ENCODE peak calls at places on chromosomes 5 and 9, in eight cellular contexts. R is suprapubic skin, K is breast epithelium, T is transverse colon, F is upper lobe of left lung, E is prostate gland, O is sigmoid colon, B is HCT116. Y is an unnamed sample.
A peak's percentile ranks its signal among the peaks of the same experiment; 100 is the strongest.

GRCh38 chr9:136178773-136179075 is 26.2 kb downstream of the LHX3 start:
- DNase-seq in T (no peak), B (no peak), K (no peak), F (no peak), O (no peak), R (no peak), E (no peak), Y (no peak)

GRCh38 chr9:17398351-17398750 is 180.5 kb upstream of the SH3GL2 start:
- DNase-seq in F (no peak), K (no peak), R (no peak), E (no peak), T (no peak), B (no peak), O (no peak), Y (no peak)

GRCh38 chr9:70435948-70436347 is 21.5 kb upstream of the KLF9 start:
- DNase-seq in E (no peak), O (no peak), B (no peak), T (no peak), R (no peak), K (no peak), F (no peak), Y (no peak)

GRCh38 chr9:95462419-95463121 is 54.2 kb downstream of the PTCH1 start:
- DNase-seq in R (no peak), O (peak; percentile 85), K (no peak), F (peak; percentile 67), E (peak; percentile 65), B (no peak), T (peak; percentile 84), Y (peak; percentile 89)

GRCh38 chr9:107142896-107143603 is 140.0 kb upstream of the RAD23B start:
- DNase-seq in B (no peak), F (no peak), T (peak; percentile 28), O (no peak), R (no peak), E (no peak), K (no peak), Y (no peak)

GRCh38 chr9:134880484-134881312 is at the start of gene FCN2:
- DNase-seq in O (no peak), E (no peak), R (peak; percentile 65), F (peak; percentile 15), K (no peak), T (no peak), B (no peak), Y (no peak)

GRCh38 chr5:8333445-8333844 is 464.5 kb downstream of the MTRR start:
- DNase-seq in B (no peak), T (no peak), R (no peak), F (no peak), E (no peak), K (no peak), O (no peak), Y (no peak)

GRCh38 chr5:105754056-105754455 is 1916.7 kb downstream of the EFNA5 start:
- DNase-seq in O (no peak), B (no peak), F (no peak), T (no peak), R (no peak), K (no peak), E (no peak), Y (no peak)

GRCh38 chr9:19127881-19128719 is 808 bp upstream of the PLIN2 start:
- DNase-seq in B (no peak), K (peak; percentile 54), E (no peak), T (peak; percentile 31), F (no peak), O (peak; percentile 72), R (peak; percentile 85), Y (peak; percentile 85)

GRCh38 chr5:79143684-79144379 is 32.2 kb downstream of the BHMT start:
- DNase-seq in E (no peak), R (no peak), F (no peak), K (no peak), T (no peak), B (peak; percentile 66), O (no peak), Y (no peak)

GRCh38 chr9:31837211-31837610 is 547.2 kb upstream of the ACO1 start:
- DNase-seq in F (no peak), B (no peak), T (no peak), R (no peak), E (no peak), K (no peak), O (no peak), Y (no peak)

GRCh38 chr5:40986666-40987065 is 77.4 kb downstream of the C7 start:
- DNase-seq in B (no peak), T (no peak), R (no peak), E (no peak), K (no peak), F (no peak), O (no peak), Y (no peak)

GRCh38 chr5:156354571-156354970 is 27.6 kb downstream of the SGCD start:
- DNase-seq in R (no peak), K (no peak), O (no peak), F (no peak), T (no peak), B (no peak), E (no peak), Y (no peak)

GRCh38 chr5:7849531-7850240 is 1.2 kb downstream of the CFAP90 start:
- DNase-seq in F (no peak), B (no peak), O (no peak), K (no peak), E (peak; percentile 44), R (peak; percentile 77), T (no peak), Y (no peak)

GRCh38 chr9:130327781-130328348 is 62.3 kb downstream of the HMCN2 start:
- DNase-seq in B (no peak), K (no peak), O (peak; percentile 92), T (peak; percentile 47), R (peak; percentile 90), E (no peak), F (no peak), Y (no peak)

GRCh38 chr9:135905380-135906282 is 1.7 kb downstream of the CAMSAP1 start:
- DNase-seq in E (no peak), F (no peak), B (peak; percentile 53), K (peak; percentile 40), T (peak; percentile 16), O (peak; percentile 54), R (peak; percentile 70), Y (peak; percentile 70)

DNA sequence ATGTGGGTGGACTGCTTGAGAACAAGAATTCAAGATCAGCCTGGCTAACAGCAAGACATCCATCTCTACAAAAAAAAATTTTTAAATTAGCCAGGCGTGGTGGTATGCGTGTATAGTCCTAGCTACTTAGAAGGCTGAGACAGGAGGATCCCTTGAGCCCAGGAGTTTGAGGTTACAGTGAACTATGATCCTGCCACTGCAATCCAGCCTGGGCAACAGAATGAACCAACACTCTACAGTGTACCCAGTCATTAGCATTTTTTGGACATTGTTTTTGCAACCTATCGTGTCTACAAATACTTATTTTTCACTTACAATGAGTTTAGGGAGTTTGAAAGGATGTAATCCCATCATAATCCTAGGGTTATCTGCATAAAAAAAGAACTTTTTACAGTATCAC is 22.1 kb downstream of the RICTOR start:
- DNase-seq in K (no peak), E (no peak), B (no peak), T (no peak), F (no peak), O (no peak), R (no peak), Y (no peak)
- H3K4me1 ChIP-seq in K (no peaks in the 10 kb centered on the region), E (no peaks in the 10 kb centered on the region), B (no peaks in the 10 kb centered on the region), T (no peaks in the 10 kb centered on the region), F (peaks cover 24% of the 10 kb centered on the region), O (peaks cover 3% of the 10 kb centered on the region), R (peaks cover 24% of the 10 kb centered on the region), Y (peaks cover 21% of the 10 kb centered on the region)

GRCh38 chr9:37415011-37415719 is 7.3 kb upstream of the GRHPR start:
- DNase-seq in T (peak; percentile 78), K (no peak), R (no peak), B (peak; percentile 74), O (peak; percentile 83), F (peak; percentile 67), E (peak; percentile 56), Y (peak; percentile 80)
- TF ChIP-seq POLR2AphosphoS5 in T (no peak), K (no peak), R (no peak), B (no peak), O (no peak), F (no peak), E (peak; percentile 59), Y (no peak)

GRCh38 chr9:133132174-133132573 is 11.1 kb upstream of the RALGDS start:
- DNase-seq in O (no peak), F (no peak), T (no peak), B (no peak), E (no peak), K (no peak), R (no peak), Y (no peak)
- H3K4me1 ChIP-seq in O (peaks cover 54% of the 10 kb centered on the region), F (peaks cover 69% of the 10 kb centered on the region), T (peaks cover 49% of the 10 kb centered on the region), B (peaks cover 72% of the 10 kb centered on the region), E (peaks cover 43% of the 10 kb centered on the region), K (peaks cover 48% of the 10 kb centered on the region), R (peaks cover 94% of the 10 kb centered on the region), Y (peaks cover 94% of the 10 kb centered on the region)

DNA sequence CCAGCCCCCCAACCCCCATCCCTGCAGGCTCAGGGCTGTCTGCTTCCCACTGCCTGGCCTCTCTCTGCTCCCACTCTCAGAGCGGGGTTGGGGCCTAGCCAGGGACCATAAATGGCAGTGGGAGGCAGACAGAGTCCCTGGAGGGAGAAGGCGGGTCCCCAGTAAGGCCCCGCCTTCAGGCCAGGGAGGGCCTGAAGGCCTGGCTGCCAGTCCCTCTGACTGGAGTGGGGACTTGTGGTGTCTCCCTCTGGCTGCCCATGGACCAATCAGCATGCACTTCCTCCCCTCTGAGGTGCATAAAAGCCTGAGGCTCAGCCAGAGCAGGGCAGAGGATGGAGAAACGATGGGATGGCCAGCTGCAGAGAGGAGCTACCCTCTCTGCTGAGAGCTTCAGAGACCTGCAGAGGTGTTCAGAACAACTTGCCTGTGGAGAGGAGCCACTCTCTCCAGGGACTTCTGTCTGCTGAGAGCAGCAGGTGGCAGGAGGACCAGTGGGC is 2.7 kb upstream of the BTNL9 start:
- DNase-seq in R (no peak), O (no peak), K (no peak), F (no peak), T (no peak), B (peak; percentile 41), E (no peak), Y (peak; percentile 23)
- TF ChIP-seq POLR2AphosphoS5 in R (no peak), O (no peak), K (no peak), F (peak; percentile 77), T (no peak), B (no peak), E (no peak), Y (no peak)

DNA sequence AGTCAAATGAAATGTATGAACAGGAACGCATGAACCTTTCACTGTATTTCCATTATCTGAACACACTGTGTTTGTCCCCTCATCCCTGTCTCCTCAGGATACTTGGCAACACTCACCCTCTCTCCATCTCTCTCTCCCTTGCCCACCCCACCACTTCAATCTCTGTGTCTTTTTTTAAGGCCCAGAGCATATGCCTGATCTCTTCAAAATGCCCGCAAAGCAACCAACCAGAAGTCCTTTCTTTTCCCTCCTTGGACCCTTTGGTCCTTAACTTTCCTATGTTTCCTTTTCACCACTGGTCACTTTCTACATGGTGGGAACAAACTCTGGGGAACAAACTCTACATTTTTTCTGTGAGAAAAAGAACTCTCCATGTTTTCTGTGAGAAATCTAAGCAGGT is 3.2 kb upstream of the IRF1 start:
- DNase-seq in T (no peak), B (no peak), E (no peak), R (no peak), F (no peak), O (no peak), K (no peak), Y (no peak)
- H3K4me1 ChIP-seq in T (peaks cover 52% of the 10 kb centered on the region), B (peaks cover 62% of the 10 kb centered on the region), E (peaks cover 3% of the 10 kb centered on the region), R (peaks cover 69% of the 10 kb centered on the region), F (peaks cover 62% of the 10 kb centered on the region), O (peaks cover 48% of the 10 kb centered on the region), K (peaks cover 6% of the 10 kb centered on the region), Y (peaks cover 90% of the 10 kb centered on the region)

Y was measured in spleen.